ENCODE peak calls at places on chromosomes 7 and 10, in four cellular contexts. M is NCI-H2081, C is HT-29, J is right cardiac atrium. U is an unnamed sample.

GRCh38 chr10:61472090-61472674 is 19.0 kb upstream of the TMEM26 start:
- DNase-seq in M (no peak), J (no peak), C (no peak), U (no peak)

GRCh38 chr10:91251430-91252056 is 31.1 kb downstream of the PCGF5 start:
- DNase-seq in M (peak; percentile 29), J (peak; percentile 40), C (peak; percentile 78), U (peak; percentile 7)

GRCh38 chr7:44212581-44213184 is 11.9 kb downstream of the YKT6 start:
- DNase-seq in C (no peak), J (no peak), M (no peak), U (no peak)

GRCh38 chr7:82080254-82080924 is 310.5 kb upstream of the HGF start:
- DNase-seq in J (no peak), M (no peak), C (no peak), U (no peak)

GRCh38 chr7:70406419-70407189 is 725.3 kb upstream of the GALNT17 start:
- DNase-seq in J (no peak), C (no peak), M (no peak), U (no peak)

GRCh38 chr7:52938455-52939133 is 96.8 kb upstream of the POM121L12 start:
- DNase-seq in C (no peak), M (no peak), J (no peak), U (no peak)

GRCh38 chr10:121216721-121217181 is 365.6 kb downstream of the WDR11 start:
- DNase-seq in C (no peak), M (no peak), J (peak; percentile 79), U (no peak)

GRCh38 chr7:106858618-106859532 is 6.2 kb upstream of the PIK3CG start:
- DNase-seq in M (no peak), C (peak; percentile 92), J (peak; percentile 84), U (no peak)

GRCh38 chr10:71424496-71425194 is 27.9 kb downstream of the CDH23 start:
- DNase-seq in C (no peak), J (no peak), M (no peak), U (no peak)

GRCh38 chr10:69506834-69507643 is 55.8 kb downstream of the TSPAN15 start:
- DNase-seq in J (no peak), C (peak; percentile 41), M (no peak), U (no peak)

GRCh38 chr10:133034762-133035161 is 53.0 kb upstream of the ADGRA1 start:
- DNase-seq in C (no peak), M (no peak), J (no peak), U (no peak)

GRCh38 chr10:76033457-76034196 is 602.2 kb downstream of the LRMDA start:
- DNase-seq in M (no peak), J (peak; percentile 36), C (peak; percentile 14), U (no peak)

GRCh38 chr7:152442330-152442835 is 6.6 kb upstream of the KMT2C start:
- DNase-seq in C (no peak), M (no peak), J (no peak), U (no peak)

GRCh38 chr10:87619705-87620104 is 40.0 kb upstream of the PAPSS2 start:
- DNase-seq in C (peak; percentile 71), J (no peak), M (no peak), U (no peak)

GRCh38 chr7:120996333-120996982 is 7.9 kb downstream of the CPED1 start:
- DNase-seq in J (peak; percentile 60), M (peak; percentile 7), C (peak; percentile 85), U (no peak)

GRCh38 chr7:128879939-128880746 is 17.5 kb downstream of the ATP6V1F start:
- DNase-seq in J (peak; percentile 82), M (peak; percentile 82), C (peak; percentile 82), U (peak; percentile 23)

GRCh38 chr10:79444243-79445119 is 943 bp downstream of the ZCCHC24 start:
- DNase-seq in C (peak; percentile 20), M (peak; percentile 14), J (peak; percentile 96), U (no peak)

GRCh38 chr10:55550241-55550640 is 749.2 kb upstream of the PCDH15 start:
- DNase-seq in J (no peak), M (no peak), C (no peak), U (no peak)

GRCh38 chr7:34832020-34832419 is 174.0 kb downstream of the NPSR1 start:
- DNase-seq in M (no peak), C (no peak), J (no peak), U (no peak)

GRCh38 chr10:94115725-94116124 is 122.0 kb downstream of the PLCE1 start:
- DNase-seq in M (no peak), J (no peak), C (no peak), U (no peak)

GRCh38 chr7:134462337-134462925 is 3.5 kb upstream of the AKR1B1 start:
- DNase-seq in C (no peak), J (no peak), M (no peak), U (no peak)

GRCh38 chr10:112875474-112876267 is 74.4 kb upstream of the TCF7L2 start:
- DNase-seq in C (peak; percentile 64), M (no peak), J (no peak), U (no peak)

GRCh38 chr7:559396-559705 is 39.7 kb upstream of the PDGFA start:
- DNase-seq in C (no peak), J (peak; percentile 18), M (no peak), U (no peak)

GRCh38 chr7:105538349-105538748 is 6.3 kb downstream of the RINT1 start:
- DNase-seq in M (no peak), J (no peak), C (no peak), U (no peak)

GRCh38 chr10:33706191-33706590 is 371.7 kb upstream of the NRP1 start:
- DNase-seq in M (no peak), C (no peak), J (peak; percentile 56), U (no peak)

GRCh38 chr10:20004087-20004523 is 187.9 kb downstream of the PLXDC2 start:
- DNase-seq in C (no peak), J (peak; percentile 80), M (no peak), U (no peak)

GRCh38 chr7:90599892-90600555 is 3.9 kb downstream of the CDK14 start:
- DNase-seq in C (no peak), M (no peak), J (no peak), U (no peak)